ENCODE peak calls at places on chromosomes 7 and 10, in nine cellular contexts. E is T-helper 1 cell; Y is renal cortical epithelial cell; S is activated CD4-positive, alpha-beta T cell treated with anti-CD3 and anti-CD28 coated beads, Interleukin-2, amount 50 U/mL, for 1 hour; K is T-helper 2 cell; O is COR-L47; J is NCI-H1417; Q is choroid plexus epithelial cell; U is Caki2. X is an unnamed sample.

GRCh38 chr7:2774935-2775334 is 69.2 kb downstream of the GNA12 start:
- DNase-seq in E (no peak), Y (no peak), S (no peak), K (no peak), O (no peak), J (no peak), Q (no peak), U (no peak), X (no peak)

GRCh38 chr10:22599048-22599561 is 115.3 kb downstream of the PIP4K2A start:
- DNase-seq in E (peak; percentile 43), Y (peak; percentile 93), S (no peak), K (no peak), O (no peak), J (no peak), Q (peak; percentile 73), U (peak; percentile 87), X (no peak)

GRCh38 chr7:2939193-2939885 is 95.2 kb upstream of the GNA12 start:
- DNase-seq in E (no peak), Y (peak; percentile 21), S (no peak), K (no peak), O (no peak), J (no peak), Q (no peak), U (no peak), X (no peak)

GRCh38 chr7:44225566-44226395 is 25.0 kb downstream of the YKT6 start:
- DNase-seq in E (no peak), Y (no peak), S (no peak), K (no peak), O (peak; percentile 50), J (no peak), Q (no peak), U (no peak), X (no peak)

GRCh38 chr10:32692174-32692573 is 246.2 kb downstream of the CCDC7 start:
- DNase-seq in E (no peak), Y (peak; percentile 89), S (no peak), K (no peak), O (no peak), J (peak; percentile 26), Q (peak; percentile 2), U (peak; percentile 91), X (no peak)

GRCh38 chr10:34498821-34499220 is 316.3 kb downstream of the PARD3 start:
- DNase-seq in E (no peak), Y (no peak), S (no peak), K (no peak), O (no peak), J (no peak), Q (peak; percentile 50), U (no peak), X (no peak)

GRCh38 chr10:62183857-62184805 is 84.5 kb downstream of the RTKN2 start:
- DNase-seq in E (peak; percentile 85), Y (no peak), S (no peak), K (no peak), O (no peak), J (peak; percentile 1), Q (no peak), U (no peak), X (no peak)

GRCh38 chr7:103113164-103113563 is 35.7 kb downstream of the NAPEPLD start:
- DNase-seq in E (no peak), Y (peak; percentile 95), S (no peak), K (no peak), O (no peak), J (no peak), Q (peak; percentile 76), U (peak; percentile 61), X (no peak)

GRCh38 chr10:74189999-74190421 is 39.0 kb downstream of the ADK start:
- DNase-seq in E (peak; percentile 63), Y (peak; percentile 95), S (no peak), K (no peak), O (no peak), J (peak; percentile 3), Q (peak; percentile 94), U (peak; percentile 60), X (peak; percentile 47)

GRCh38 chr10:124538669-124539068 is 77.0 kb downstream of the LHPP start:
- DNase-seq in E (no peak), Y (no peak), S (no peak), K (no peak), O (no peak), J (no peak), Q (no peak), U (no peak), X (no peak)

X was measured in GM13976.